ENCODE peak calls at places on chromosomes 4 and X, in four cellular contexts. One of them, this sample, is unnamed.
A peak's percentile ranks its signal among the peaks of the same experiment; 100 is the strongest.

GRCh38 chrX:139929876-139930275 is 3.0 kb downstream of the ATP11C start:
- DNase-seq in HCT116: no peak
- DNase-seq in HepG2: peak; percentile 28
- DNase-seq in A549: no peak
- DNase-seq in this sample: no peak

GRCh38 chr4:18021470-18021719 is 160 bp downstream of the LCORL start:
- DNase-seq in HCT116: no peak
- DNase-seq in HepG2: no peak
- DNase-seq in A549: no peak
- DNase-seq in this sample: no peak

GRCh38 chr4:110087116-110087708 is 111.2 kb downstream of the ELOVL6 start:
- DNase-seq in HCT116: peak; percentile 51
- DNase-seq in HepG2: no peak
- DNase-seq in A549: no peak
- DNase-seq in this sample: no peak

GRCh38 chr4:129453524-129453923 is 357.6 kb downstream of the C4orf33 start:
- DNase-seq in HCT116: no peak
- DNase-seq in HepG2: no peak
- DNase-seq in A549: no peak
- DNase-seq in this sample: no peak

GRCh38 chrX:74133156-74133796 is 170.7 kb upstream of the ZCCHC13 start:
- DNase-seq in HCT116: peak; percentile 10
- DNase-seq in HepG2: peak; percentile 46
- DNase-seq in A549: peak; percentile 46
- DNase-seq in this sample: peak; percentile 69

GRCh38 chrX:23904096-23904495 is 3.6 kb downstream of the APOO start:
- DNase-seq in HCT116: no peak
- DNase-seq in HepG2: no peak
- DNase-seq in A549: no peak
- DNase-seq in this sample: no peak

GRCh38 chr4:169659736-169660670 is 39.6 kb downstream of the CLCN3 start:
- DNase-seq in HCT116: peak; percentile 99
- DNase-seq in HepG2: peak; percentile 91
- DNase-seq in A549: peak; percentile 72
- DNase-seq in this sample: peak; percentile 95

GRCh38 chr4:73944061-73944875 is 37.6 kb downstream of the PF4 start:
- DNase-seq in HCT116: no peak
- DNase-seq in HepG2: no peak
- DNase-seq in A549: peak; percentile 2
- DNase-seq in this sample: no peak

GRCh38 chr4:40763228-40763716 is 13.5 kb downstream of the NSUN7 start:
- DNase-seq in HCT116: peak; percentile 15
- DNase-seq in HepG2: no peak
- DNase-seq in A549: no peak
- DNase-seq in this sample: peak; percentile 76

GRCh38 chr4:1495416-1496115 is 89.3 kb upstream of the NKX1-1 start:
- DNase-seq in HCT116: no peak
- DNase-seq in HepG2: no peak
- DNase-seq in A549: no peak
- DNase-seq in this sample: no peak

GRCh38 chr4:83599183-83599582 is 63.3 kb downstream of the GPAT3 start:
- DNase-seq in HCT116: peak; percentile 23
- DNase-seq in HepG2: peak; percentile 27
- DNase-seq in A549: no peak
- DNase-seq in this sample: peak; percentile 62

GRCh38 chr4:163556169-163556568 is 61.7 kb downstream of the TMA16 start:
- DNase-seq in HCT116: no peak
- DNase-seq in HepG2: no peak
- DNase-seq in A549: no peak
- DNase-seq in this sample: no peak

GRCh38 chr4:84780719-84781118 is 185.8 kb downstream of the WDFY3 start:
- DNase-seq in HCT116: no peak
- DNase-seq in HepG2: no peak
- DNase-seq in A549: no peak
- DNase-seq in this sample: no peak

GRCh38 chr4:84530449-84530848 is 31.4 kb upstream of the NKX6-1 start:
- DNase-seq in HCT116: no peak
- DNase-seq in HepG2: no peak
- DNase-seq in A549: no peak
- DNase-seq in this sample: no peak

GRCh38 chr4:11931266-11931665 is 502.6 kb upstream of the HS3ST1 start:
- DNase-seq in HCT116: no peak
- DNase-seq in HepG2: no peak
- DNase-seq in A549: no peak
- DNase-seq in this sample: no peak

GRCh38 chr4:1785592-1785991 is 7.5 kb upstream of the FGFR3 start:
- DNase-seq in HCT116: no peak
- DNase-seq in HepG2: no peak
- DNase-seq in A549: no peak
- DNase-seq in this sample: no peak

GRCh38 chr4:105023668-105024055 is 123.0 kb upstream of the TET2 start:
- DNase-seq in HCT116: no peak
- DNase-seq in HepG2: no peak
- DNase-seq in A549: no peak
- DNase-seq in this sample: no peak

GRCh38 chr4:81319657-81320056 is 104.6 kb upstream of the PRKG2 start:
- DNase-seq in HCT116: no peak
- DNase-seq in HepG2: no peak
- DNase-seq in A549: no peak
- DNase-seq in this sample: no peak

GRCh38 chr4:156038772-156039171 is 85.1 kb upstream of the CTSO start:
- DNase-seq in HCT116: no peak
- DNase-seq in HepG2: no peak
- DNase-seq in A549: no peak
- DNase-seq in this sample: no peak

GRCh38 chr4:74044676-74045075 is 6.2 kb upstream of the CXCL3 start:
- DNase-seq in HCT116: no peak
- DNase-seq in HepG2: no peak
- DNase-seq in A549: no peak
- DNase-seq in this sample: no peak

GRCh38 chr4:108941914-108942379 is 179.1 kb upstream of the ETNPPL start:
- DNase-seq in HCT116: no peak
- DNase-seq in HepG2: no peak
- DNase-seq in A549: no peak
- DNase-seq in this sample: peak; percentile 2

GRCh38 chr4:56860781-56861180 is 39.3 kb upstream of the SPINK2 start:
- DNase-seq in HCT116: no peak
- DNase-seq in HepG2: no peak
- DNase-seq in A549: no peak
- DNase-seq in this sample: no peak

GRCh38 chr4:110197421-110198398 is 705 bp downstream of the ELOVL6 start:
- DNase-seq in HCT116: no peak
- DNase-seq in HepG2: no peak
- DNase-seq in A549: peak; percentile 16
- DNase-seq in this sample: peak; percentile 68

GRCh38 chrX:46216406-46216805 is 328.8 kb downstream of the ZNF674 start:
- DNase-seq in HCT116: no peak
- DNase-seq in HepG2: no peak
- DNase-seq in A549: no peak
- DNase-seq in this sample: no peak

DNA sequence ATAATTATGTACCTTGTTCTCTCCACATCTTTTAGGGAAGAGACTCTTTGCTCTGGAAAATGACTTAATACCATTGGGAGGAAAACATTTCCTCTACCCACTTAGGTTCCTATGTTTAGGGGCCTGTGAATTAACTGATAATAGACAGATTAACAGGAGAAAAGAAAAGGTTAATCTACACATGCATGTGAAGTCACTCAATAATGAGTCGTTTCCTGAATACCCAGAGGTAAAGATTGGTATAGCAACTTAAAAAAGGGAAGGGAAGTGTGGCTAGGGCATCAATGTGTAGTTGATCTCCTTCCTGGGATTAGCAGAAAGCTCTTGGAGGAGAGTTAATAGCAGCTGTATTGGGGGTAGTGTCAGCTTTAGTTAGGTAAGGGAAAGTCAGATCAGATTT is 419.5 kb upstream of the ATOH1 start:
- DNase-seq in HCT116: no peak
- DNase-seq in HepG2: no peak
- DNase-seq in A549: no peak
- DNase-seq in this sample: no peak
- TF ChIP-seq CTCF in HCT116: no peak
- TF ChIP-seq CTCF in HepG2: no peak
- TF ChIP-seq CTCF in A549: no peak
- TF ChIP-seq CTCF in this sample: no peak

DNA sequence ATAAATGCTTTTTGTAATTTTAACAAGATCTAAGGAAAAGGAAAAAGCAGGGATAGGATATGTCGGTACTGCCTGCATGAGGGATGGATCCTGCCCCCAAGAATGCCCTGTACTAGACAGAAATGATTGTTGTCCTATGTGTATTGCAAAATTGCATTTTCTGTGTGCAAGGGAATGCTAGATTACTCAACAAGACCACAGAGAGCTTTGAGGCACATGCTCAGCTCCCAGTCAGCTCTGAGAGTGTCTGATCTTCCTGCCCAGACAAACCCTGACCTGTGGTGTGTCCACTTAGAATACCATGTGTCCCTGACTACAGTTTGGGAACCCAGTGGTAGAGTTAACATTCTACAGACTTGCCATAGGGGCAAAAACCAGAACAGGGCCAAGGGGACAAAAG is 129.2 kb upstream of the PAK3 start:
- DNase-seq in HCT116: no peak
- DNase-seq in HepG2: peak; percentile 21
- DNase-seq in A549: no peak
- DNase-seq in this sample: peak; percentile 64
- TF ChIP-seq MAX in HCT116: no peak
- TF ChIP-seq MAX in HepG2: no peak
- TF ChIP-seq MAX in A549: no peak
- TF ChIP-seq MAX in this sample: no peak

GRCh38 chrX:16869393-16870094 is 618 bp downstream of the RBBP7 start:
- DNase-seq in HCT116: no peak
- DNase-seq in HepG2: no peak
- DNase-seq in A549: no peak
- DNase-seq in this sample: peak; percentile 74
- TF ChIP-seq POLR2A in HCT116: no peak
- TF ChIP-seq POLR2A in HepG2: no peak
- TF ChIP-seq POLR2A in A549: no peak
- TF ChIP-seq POLR2A in this sample: no peak

DNA sequence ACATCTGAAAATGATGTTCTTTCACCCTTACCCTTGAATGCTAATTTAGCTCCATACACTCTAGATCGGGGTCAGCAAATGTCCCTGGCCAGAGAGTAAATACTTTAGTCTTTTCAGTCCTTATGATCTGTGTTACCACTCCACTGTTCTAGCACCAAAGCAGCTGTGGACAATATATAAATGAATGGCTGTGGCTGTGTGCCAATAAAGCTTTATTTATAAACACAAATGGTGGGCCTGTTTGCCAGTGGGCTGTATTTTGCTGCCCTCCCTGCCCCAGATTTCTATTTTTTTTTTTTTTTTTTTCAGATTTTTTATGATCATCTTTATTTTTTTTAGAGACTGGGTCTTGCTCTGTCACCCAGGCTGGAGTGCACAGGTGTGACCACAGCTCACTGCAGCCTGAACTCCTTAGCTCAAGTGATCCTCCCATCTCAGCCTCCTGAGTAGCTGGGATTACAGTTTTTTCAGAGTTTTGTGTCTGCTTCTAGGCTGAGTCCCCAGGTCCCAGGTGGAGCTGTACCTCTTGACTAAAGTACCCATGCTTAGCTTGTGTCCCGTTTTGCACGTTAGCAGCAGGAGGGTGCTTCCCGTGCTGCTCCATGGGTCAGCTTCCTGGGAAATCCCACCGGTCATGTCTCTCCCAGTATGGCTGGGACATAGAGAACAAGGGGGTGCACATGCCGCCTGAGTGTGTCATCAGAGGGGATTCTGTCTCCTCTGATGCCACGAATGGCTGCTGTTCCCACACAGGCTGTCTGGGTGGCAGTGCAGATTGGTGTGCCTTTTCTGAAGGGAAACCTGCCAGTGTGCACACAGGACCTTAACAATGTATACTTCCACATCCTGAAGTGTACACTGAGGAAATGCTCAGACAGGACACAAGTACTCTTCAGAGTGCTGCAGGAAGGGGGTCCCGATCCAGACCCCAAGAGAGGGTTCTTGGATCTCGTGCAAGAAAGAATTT is 16.0 kb upstream of the GRPEL1 start:
- DNase-seq in HCT116: no peak
- DNase-seq in HepG2: no peak
- DNase-seq in A549: no peak
- DNase-seq in this sample: no peak
- TF ChIP-seq CTCF in HCT116: no peak
- TF ChIP-seq CTCF in HepG2: peak; percentile 30
- TF ChIP-seq CTCF in A549: no peak
- TF ChIP-seq CTCF in this sample: no peak

GRCh38 chrX:71998836-71999509 is 88.3 kb downstream of the NHSL2 start:
- DNase-seq in HCT116: peak; percentile 12
- DNase-seq in HepG2: peak; percentile 12
- DNase-seq in A549: peak; percentile 46
- DNase-seq in this sample: peak; percentile 55
- TF ChIP-seq MAX in HCT116: no peak
- TF ChIP-seq MAX in HepG2: no peak
- TF ChIP-seq MAX in A549: no peak
- TF ChIP-seq MAX in this sample: no peak

GRCh38 chr4:54567327-54567726 is 90.4 kb upstream of the KIT start:
- DNase-seq in HCT116: no peak
- DNase-seq in HepG2: no peak
- DNase-seq in A549: no peak
- DNase-seq in this sample: no peak

GRCh38 chr4:54570822-54571221 is 86.9 kb upstream of the KIT start:
- DNase-seq in HCT116: no peak
- DNase-seq in HepG2: no peak
- DNase-seq in A549: no peak
- DNase-seq in this sample: no peak

GRCh38 chr4:54571762-54572542 is 85.8 kb upstream of the KIT start:
- DNase-seq in HCT116: no peak
- DNase-seq in HepG2: no peak
- DNase-seq in A549: no peak
- DNase-seq in this sample: no peak

GRCh38 chr4:54568184-54568583 is 89.6 kb upstream of the KIT start:
- DNase-seq in HCT116: no peak
- DNase-seq in HepG2: no peak
- DNase-seq in A549: no peak
- DNase-seq in this sample: no peak

GRCh38 chr4:54571293-54571723 is 86.4 kb upstream of the KIT start:
- DNase-seq in HCT116: no peak
- DNase-seq in HepG2: no peak
- DNase-seq in A549: no peak
- DNase-seq in this sample: no peak
- TF ChIP-seq POLR2A in HCT116: no peak
- TF ChIP-seq POLR2A in HepG2: no peak
- TF ChIP-seq POLR2A in A549: no peak
- TF ChIP-seq POLR2A in this sample: no peak